ENCODE peak calls at places on chromosomes 7 and 10, in four cellular contexts. S is body of pancreas, E is AG09309, N is GM23338. B is an unnamed sample.
A peak's percentile ranks its signal among the peaks of the same experiment; 100 is the strongest.

GRCh38 chr7:118389629-118390028 is 165.1 kb downstream of the ANKRD7 start:
- DNase-seq in E (no peak), S (no peak), N (no peak), B (no peak)

GRCh38 chr7:3238525-3239210 is 62.4 kb upstream of the SDK1 start:
- DNase-seq in N (no peak), E (no peak), S (no peak), B (no peak)

GRCh38 chr7:134478707-134479106 is 19.8 kb upstream of the AKR1B1 start:
- DNase-seq in S (no peak), E (no peak), N (no peak), B (no peak)

GRCh38 chr7:22667562-22668239 is 59.3 kb upstream of the IL6 start:
- DNase-seq in N (peak; percentile 64), S (no peak), E (no peak), B (peak; percentile 35)

GRCh38 chr7:155796381-155797261 is 15.6 kb downstream of the SHH start:
- DNase-seq in S (peak; percentile 79), N (peak; percentile 68), E (no peak), B (no peak)

GRCh38 chr7:151794508-151795167 is 82.3 kb downstream of the PRKAG2 start:
- DNase-seq in N (peak; percentile 31), S (no peak), E (no peak), B (no peak)

GRCh38 chr7:101518348-101518747 is 110.7 kb downstream of the MYL10 start:
- DNase-seq in S (no peak), E (no peak), N (no peak), B (no peak)

GRCh38 chr10:76231258-76231934 is 800.0 kb downstream of the LRMDA start:
- DNase-seq in S (no peak), E (no peak), N (peak; percentile 76), B (no peak)

GRCh38 chr7:80900583-80901576 is 18.0 kb downstream of the SEMA3C start:
- DNase-seq in E (peak; percentile 52), N (no peak), S (no peak), B (no peak)

GRCh38 chr7:42237162-42237821 is at the start of gene GLI3:
- DNase-seq in S (peak; percentile 71), N (peak; percentile 93), E (peak; percentile 76), B (peak; percentile 83)

GRCh38 chr7:101299511-101300464 is 21.8 kb downstream of the IFT22 start:
- DNase-seq in S (no peak), E (no peak), N (peak; percentile 64), B (no peak)

GRCh38 chr7:104963991-104964385 is 50.0 kb upstream of the KMT2E start:
- DNase-seq in S (peak; percentile 37), N (no peak), E (no peak), B (no peak)

GRCh38 chr7:28013019-28013418 is 167.6 kb downstream of the JAZF1 start:
- DNase-seq in N (no peak), S (no peak), E (no peak), B (no peak)

GRCh38 chr7:55478700-55479099 is 93.6 kb downstream of the VOPP1 start:
- DNase-seq in E (no peak), S (no peak), N (no peak), B (no peak)

GRCh38 chr10:132139526-132139925 is 47.2 kb upstream of the DPYSL4 start:
- DNase-seq in E (no peak), N (no peak), S (no peak), B (no peak)

GRCh38 chr10:124999433-125000365 is 57.8 kb downstream of the ZRANB1 start:
- DNase-seq in S (peak; percentile 46), N (no peak), E (peak; percentile 61), B (no peak)

GRCh38 chr7:141649865-141650499 is 52.0 kb downstream of the DENND11 start:
- DNase-seq in E (peak; percentile 87), N (peak; percentile 91), S (peak; percentile 79), B (peak; percentile 75)

GRCh38 chr7:23235688-23236280 is 10.8 kb upstream of the GPNMB start:
- DNase-seq in E (no peak), N (no peak), S (no peak), B (no peak)

GRCh38 chr10:36499696-36500095 is 625.7 kb upstream of the ANKRD30A start:
- DNase-seq in E (peak; percentile 34), N (no peak), S (no peak), B (no peak)

GRCh38 chr7:12653127-12653917 is 34.1 kb upstream of the ARL4A start:
- DNase-seq in E (no peak), N (no peak), S (no peak), B (no peak)

GRCh38 chr10:97553575-97554100 is 18.9 kb upstream of the ANKRD2 start:
- DNase-seq in N (peak; percentile 93), S (peak; percentile 67), E (no peak), B (peak; percentile 65)

GRCh38 chr7:135853499-135853898 is 104.9 kb upstream of the FAM180A start:
- DNase-seq in N (no peak), E (no peak), S (no peak), B (peak; percentile 19)

GRCh38 chr7:85554294-85554877 is 367.5 kb upstream of the SEMA3D start:
- DNase-seq in N (peak; percentile 77), E (peak; percentile 66), S (peak; percentile 4), B (peak; percentile 67)

GRCh38 chr10:132101529-132101928 is 35.8 kb downstream of the JAKMIP3 start:
- DNase-seq in N (no peak), S (no peak), E (no peak), B (no peak)

GRCh38 chr7:92715963-92716362 is 120.4 kb downstream of the CDK6 start:
- DNase-seq in N (no peak), E (no peak), S (no peak), B (no peak)

GRCh38 chr10:17007381-17007780 is 122.2 kb downstream of the CUBN start:
- DNase-seq in N (no peak), E (no peak), S (no peak), B (no peak)

GRCh38 chr10:103479135-103479534 is at the start of gene CALHM3:
- DNase-seq in N (no peak), S (no peak), E (no peak), B (no peak)

GRCh38 chr7:151844828-151845200 is 32.1 kb downstream of the PRKAG2 start:
- DNase-seq in N (no peak), S (no peak), E (no peak), B (no peak)

GRCh38 chr7:1312098-1313070 is 79.7 kb downstream of the UNCX start:
- DNase-seq in S (no peak), E (no peak), N (no peak), B (no peak)

GRCh38 chr7:81267508-81267907 is 348.7 kb upstream of the SEMA3C start:
- DNase-seq in S (peak; percentile 14), E (no peak), N (no peak), B (no peak)

GRCh38 chr10:62779487-62780248 is 24.9 kb upstream of the ADO start:
- DNase-seq in S (peak; percentile 32), N (no peak), E (peak; percentile 10), B (no peak)

GRCh38 chr7:40299097-40299496 is 164.3 kb downstream of the SUGCT start:
- DNase-seq in E (peak; percentile 84), N (peak; percentile 27), S (no peak), B (peak; percentile 66)

GRCh38 chr7:117993377-117994003 is 120.2 kb upstream of the CTTNBP2 start:
- DNase-seq in E (no peak), N (peak; percentile 92), S (peak; percentile 45), B (peak; percentile 6)

GRCh38 chr10:124063736-124064135 is 29.7 kb downstream of the CHST15 start:
- DNase-seq in N (no peak), E (peak; percentile 75), S (no peak), B (no peak)

GRCh38 chr7:6015917-6016652 is 7.0 kb downstream of the AIMP2 start:
- DNase-seq in E (peak; percentile 98), S (peak; percentile 53), N (no peak), B (no peak)

GRCh38 chr10:2214035-2214434 is 476.7 kb upstream of the ADARB2 start:
- DNase-seq in S (no peak), N (no peak), E (no peak), B (no peak)

DNA sequence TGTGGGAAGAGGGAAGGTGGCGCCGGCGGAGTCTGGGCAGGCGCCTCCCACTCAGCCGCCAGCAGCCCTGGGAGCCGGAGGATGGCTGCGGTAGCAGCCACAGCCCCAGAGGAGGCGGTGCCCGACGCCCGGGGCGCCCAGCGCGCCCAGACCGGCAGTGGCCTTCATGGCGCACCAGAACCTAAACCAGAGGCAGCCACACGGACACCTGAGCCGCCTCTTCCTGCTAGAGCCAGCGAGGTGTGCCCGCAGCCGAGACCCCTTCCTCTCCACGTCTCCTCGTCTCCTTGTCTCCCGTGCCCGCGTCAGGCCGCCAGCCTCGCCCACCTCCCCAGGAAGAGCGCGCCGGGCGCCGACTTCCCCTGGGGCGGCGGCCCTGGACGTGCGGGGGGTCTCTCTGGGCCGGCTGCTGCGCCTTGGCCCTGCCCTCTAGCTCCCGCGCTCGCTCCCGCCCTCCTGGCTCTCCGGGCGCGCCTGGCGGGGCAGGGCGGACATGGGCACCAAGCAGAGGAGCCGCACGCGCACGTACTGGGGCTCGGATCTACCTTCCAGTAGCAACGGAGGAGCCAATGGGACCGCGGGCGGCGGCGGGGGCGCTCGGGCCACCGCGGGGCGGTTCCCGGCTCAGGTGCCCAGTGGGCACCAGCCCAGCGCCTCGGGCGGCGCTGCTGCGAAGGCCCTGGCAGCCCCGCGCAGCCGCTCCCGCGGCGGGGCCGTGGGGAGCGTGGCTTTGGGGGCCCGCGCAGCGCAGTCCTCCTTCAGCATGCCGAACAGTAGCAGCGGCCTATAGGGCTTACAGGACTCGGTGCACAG is 33.0 kb upstream of the SFTPD start:
- DNase-seq in N (peak; percentile 84), S (peak; percentile 85), E (no peak), B (no peak)
- TF ChIP-seq CTCF in N (no peak), S (no peak), E (no peak), B (no peak)

GRCh38 chr7:116527521-116527920 is 2.7 kb downstream of the CAV1 start:
- DNase-seq in E (no peak), N (no peak), S (no peak), B (no peak)
- H3K4me3 ChIP-seq in E (peak overlapping the region; percentile 98), N (peak overlapping the region; percentile 83), S (no peak overlapping the region), B (peak overlapping the region; percentile 96)

DNA sequence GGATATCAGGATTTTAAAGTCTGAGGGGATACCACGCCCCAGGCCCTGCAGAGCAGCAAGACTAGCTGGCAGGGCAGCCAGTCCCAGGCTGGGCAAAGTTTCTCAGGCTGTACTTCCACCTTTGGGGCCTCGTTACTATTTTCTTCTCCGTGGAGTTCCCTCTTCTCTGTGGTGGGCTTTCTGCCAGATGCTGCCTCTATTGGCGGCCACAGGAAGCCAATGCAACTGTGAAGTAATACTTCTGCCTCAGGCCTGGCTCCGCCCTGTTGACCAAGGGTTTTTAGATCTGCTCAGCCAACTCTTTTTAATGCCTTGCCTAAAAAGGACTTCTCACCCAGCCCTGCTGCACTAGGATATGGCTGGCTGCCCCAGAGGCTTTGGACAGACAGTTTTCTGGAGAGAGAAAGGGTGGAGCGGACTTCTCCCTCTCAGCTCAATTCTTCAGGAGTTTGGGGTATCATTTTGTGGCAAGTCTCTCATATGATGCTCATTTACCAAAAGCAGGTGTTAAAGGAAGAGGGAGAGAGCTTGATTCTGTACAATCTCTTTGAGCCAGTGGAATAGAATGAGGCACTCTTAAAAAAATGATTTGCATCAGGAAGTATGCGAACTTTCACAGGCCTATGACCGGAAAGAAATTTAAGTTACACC is 67.4 kb downstream of the HHEX start:
- DNase-seq in E (peak; percentile 65), S (peak; percentile 49), N (peak; percentile 55), B (peak; percentile 66)
- TF ChIP-seq CTCF in E (peak; percentile 22), S (no peak), N (peak; percentile 33), B (no peak)

GRCh38 chr10:33263453-33263852 is 71.0 kb downstream of the NRP1 start:
- DNase-seq in S (no peak), N (no peak), E (peak; percentile 60), B (no peak)
- H3K4me3 ChIP-seq in S (no peak overlapping the region), N (no peak overlapping the region), E (no peak overlapping the region), B (no peak overlapping the region)

B was measured in HFF-Myc.